ENCODE peak calls at places on chromosomes 7 and 10, in nine cellular contexts. A, G, R, T, S, X, L, V and Z are unnamed samples.

GRCh38 chr10:24214762-24215161 is 5.8 kb downstream of the KIAA1217 start:
- DNase-seq in A (no peak), G (no peak), R (no peak), T (no peak), S (no peak), X (no peak), L (no peak), V (no peak), Z (no peak)

GRCh38 chr10:75972494-75973276 is 541.3 kb downstream of the LRMDA start:
- DNase-seq in A (no peak), G (no peak), R (peak; percentile 95), T (peak; percentile 95), S (no peak), X (peak; percentile 61), L (peak; percentile 77), V (no peak), Z (peak; percentile 78)

GRCh38 chr7:106180721-106181120 is 68.6 kb upstream of the SYPL1 start:
- DNase-seq in A (no peak), G (no peak), R (no peak), T (no peak), S (no peak), X (no peak), L (no peak), V (no peak), Z (no peak)

GRCh38 chr7:142587578-142588191 is 161.6 kb upstream of the PRSS1 start:
- DNase-seq in A (peak; percentile 61), G (peak; percentile 80), R (peak; percentile 75), T (peak; percentile 87), S (no peak), X (no peak), L (peak; percentile 84), V (no peak), Z (peak; percentile 87)

GRCh38 chr7:40827217-40828085 is 692.6 kb downstream of the SUGCT start:
- DNase-seq in A (no peak), G (peak; percentile 13), R (no peak), T (peak; percentile 54), S (peak; percentile 66), X (no peak), L (peak; percentile 86), V (no peak), Z (peak; percentile 18)

GRCh38 chr10:30489291-30489823 is 55.4 kb downstream of the MAP3K8 start:
- DNase-seq in A (no peak), G (no peak), R (no peak), T (no peak), S (no peak), X (no peak), L (no peak), V (no peak), Z (no peak)

GRCh38 chr10:17056781-17057191 is 72.8 kb downstream of the CUBN start:
- DNase-seq in A (no peak), G (no peak), R (peak; percentile 88), T (peak; percentile 96), S (no peak), X (no peak), L (peak; percentile 87), V (no peak), Z (peak; percentile 78)

GRCh38 chr7:375491-375821 is 85.5 kb downstream of the FOXL3 start:
- DNase-seq in A (no peak), G (no peak), R (no peak), T (no peak), S (peak; percentile 62), X (no peak), L (no peak), V (no peak), Z (no peak)

GRCh38 chr10:83076443-83076842 is 1062.9 kb upstream of the GHITM start:
- DNase-seq in A (no peak), G (no peak), R (no peak), T (no peak), S (no peak), X (no peak), L (no peak), V (no peak), Z (no peak)

GRCh38 chr10:71528371-71529202 is 131.9 kb downstream of the CDH23 start:
- DNase-seq in A (no peak), G (no peak), R (no peak), T (no peak), S (no peak), X (no peak), L (no peak), V (no peak), Z (no peak)

GRCh38 chr10:8349610-8350249 is 295.2 kb downstream of the GATA3 start:
- DNase-seq in A (no peak), G (no peak), R (no peak), T (no peak), S (no peak), X (no peak), L (no peak), V (no peak), Z (peak; percentile 26)

GRCh38 chr7:158975526-158976467 is 119.4 kb downstream of the DYNC2I1 start:
- DNase-seq in A (no peak), G (no peak), R (no peak), T (peak; percentile 8), S (no peak), X (no peak), L (no peak), V (no peak), Z (no peak)

GRCh38 chr10:26869528-26869927 is 8.8 kb upstream of the ABI1 start:
- DNase-seq in A (peak; percentile 45), G (no peak), R (no peak), T (peak; percentile 42), S (no peak), X (no peak), L (no peak), V (no peak), Z (peak; percentile 14)

GRCh38 chr10:104040862-104041789 is 44.6 kb downstream of the COL17A1 start:
- DNase-seq in A (no peak), G (no peak), R (no peak), T (no peak), S (no peak), X (peak; percentile 53), L (no peak), V (no peak), Z (no peak)

GRCh38 chr7:23276381-23276780 is 22.8 kb upstream of the MALSU1 start:
- DNase-seq in A (peak; percentile 47), G (peak; percentile 96), R (no peak), T (no peak), S (no peak), X (no peak), L (no peak), V (no peak), Z (no peak)
- TF ChIP-seq CTCF in A (peak; percentile 77), G (peak; percentile 72), R (no peak), T (peak; percentile 13), S (no peak), X (peak; percentile 10), L (peak; percentile 8), V (peak; percentile 33), Z (peak; percentile 6)

GRCh38 chr10:92290837-92291609 is at the start of the genes CPEB3 and MARCHF5:
- DNase-seq in A (peak; percentile 95), G (peak; percentile 97), R (peak; percentile 95), T (peak; percentile 93), S (peak; percentile 98), X (peak; percentile 96), L (peak; percentile 99), V (peak; percentile 98), Z (peak; percentile 96)

GRCh38 chr10:92291610-92291859 is 568 bp downstream of the MARCHF5 start:
- DNase-seq in A (peak; percentile 44), G (no peak), R (no peak), T (no peak), S (no peak), X (no peak), L (no peak), V (no peak), Z (no peak)

GRCh38 chr10:92291921-92292860 is 1.2 kb downstream of the MARCHF5 start:
- DNase-seq in A (peak; percentile 70), G (peak; percentile 79), R (peak; percentile 60), T (peak; percentile 67), S (peak; percentile 72), X (peak; percentile 71), L (peak; percentile 74), V (peak; percentile 38), Z (peak; percentile 51)

DNA sequence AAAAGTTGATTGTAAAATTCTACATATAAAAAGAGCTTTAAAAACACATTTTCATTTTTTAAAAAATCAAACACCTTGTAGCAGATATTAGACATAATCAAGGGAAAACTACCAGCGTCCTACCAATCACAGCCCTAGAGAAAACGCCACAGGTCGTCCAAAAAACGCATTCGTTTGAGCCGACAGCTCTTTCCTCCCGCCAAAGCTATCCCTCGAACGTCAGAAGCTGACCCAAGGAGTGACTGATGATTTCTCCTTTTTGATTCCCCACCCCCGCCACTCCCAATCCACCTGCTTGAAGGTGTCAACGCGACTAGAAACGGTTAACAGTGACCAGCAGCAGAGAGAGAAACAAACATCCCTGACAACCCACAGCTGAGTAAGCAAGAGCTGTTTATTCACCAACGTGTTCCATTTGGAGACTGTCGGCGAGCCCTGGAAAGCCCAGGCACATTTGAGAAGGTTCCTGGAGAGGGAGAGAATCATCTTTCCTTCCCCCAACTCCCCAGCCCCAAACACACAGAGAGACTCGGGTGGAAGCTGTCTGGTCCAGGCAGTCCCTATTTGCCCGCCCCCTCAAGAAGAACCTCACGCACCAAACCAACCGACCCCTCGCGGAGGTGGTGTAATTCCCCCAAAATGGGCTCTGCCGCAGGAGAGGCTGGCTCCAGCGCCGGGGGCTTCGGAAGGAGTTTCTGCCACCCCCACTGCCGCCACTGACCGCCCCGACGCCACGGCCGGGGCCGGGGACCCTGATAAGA is 622 bp downstream of the CPEB3 start:
- DNase-seq in A (peak; percentile 16), G (peak; percentile 52), R (peak; percentile 43), T (peak; percentile 50), S (peak; percentile 67), X (no peak), L (peak; percentile 65), V (no peak), Z (peak; percentile 38)
- H3K4me3 ChIP-seq in A (peak overlapping the region; percentile 100), G (peak overlapping the region; percentile 91), R (peak overlapping the region; percentile 81), T (peak overlapping the region; percentile 92), S (peak overlapping the region; percentile 100), X (peak overlapping the region; percentile 90), L (peak overlapping the region; percentile 93), V (peak overlapping the region; percentile 97), Z (peak overlapping the region; percentile 96)

DNA sequence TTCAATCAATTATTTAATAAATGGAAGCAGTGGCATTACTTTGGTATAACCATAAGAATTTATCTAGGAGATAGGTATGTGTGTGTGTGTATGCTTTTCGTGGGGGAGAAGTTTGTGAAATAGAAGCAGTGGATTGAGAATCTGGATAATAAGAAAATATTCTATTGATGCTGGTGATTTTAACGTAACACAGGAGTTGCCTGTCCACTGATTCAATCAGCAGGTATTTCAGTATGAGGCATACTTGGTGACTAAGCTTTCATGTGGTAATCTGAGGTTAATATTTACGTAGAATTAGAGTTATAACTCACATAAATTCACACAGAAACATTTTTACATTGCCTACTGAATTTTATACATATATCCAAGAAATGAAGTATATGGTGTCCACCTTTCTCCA is 568.0 kb downstream of the ZWINT start:
- DNase-seq in A (no peak), G (no peak), R (no peak), T (no peak), S (no peak), X (no peak), L (no peak), V (no peak), Z (no peak)
- TF ChIP-seq CTCF in A (no peak), G (no peak), R (no peak), T (no peak), S (no peak), X (no peak), L (no peak), V (no peak), Z (no peak)

DNA sequence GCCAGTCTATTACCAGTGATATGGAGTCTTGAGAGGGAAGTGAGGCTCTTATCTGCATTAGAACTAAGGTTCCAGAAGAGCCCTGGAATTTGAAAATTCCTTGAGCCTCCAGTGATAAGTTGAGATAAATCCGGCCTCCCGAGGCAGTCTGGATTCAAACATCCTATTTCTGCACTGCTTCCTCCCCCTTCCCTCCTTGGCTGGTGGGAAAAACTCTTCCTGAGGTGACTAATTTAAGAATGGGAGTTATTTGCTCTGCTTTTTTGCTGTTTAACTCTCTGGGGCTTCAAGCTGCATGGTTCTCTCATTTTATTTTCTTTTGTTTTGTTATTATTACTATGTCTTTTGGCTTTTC is 7.7 kb upstream of the SEPTIN7 start:
- DNase-seq in A (no peak), G (no peak), R (no peak), T (no peak), S (no peak), X (no peak), L (no peak), V (no peak), Z (peak; percentile 41)
- H3K4me3 ChIP-seq in A (no peak overlapping the region), G (no peak overlapping the region), R (no peak overlapping the region), T (no peak overlapping the region), S (no peak overlapping the region), X (no peak overlapping the region), L (no peak overlapping the region), V (no peak overlapping the region), Z (no peak overlapping the region)